ENCODE peak calls at places on chromosome 22, in seven cellular contexts. One of them, this sample, is unnamed.

GRCh38 chr22:25360411-25360810 is 141.0 kb downstream of the CRYBB2 start:
- DNase-seq in IMR-90: no peak
- DNase-seq in H9: no peak
- DNase-seq in mesenchymal stem cell: no peak
- DNase-seq in mesendoderm: no peak
- DNase-seq in H1: no peak
- DNase-seq in neuronal stem cell: no peak
- DNase-seq in this sample: no peak

GRCh38 chr22:48576333-48577013 is 1251.2 kb downstream of the BRD1 start:
- DNase-seq in IMR-90: no peak
- DNase-seq in H9: peak
- DNase-seq in mesenchymal stem cell: no peak
- DNase-seq in mesendoderm: peak
- DNase-seq in H1: no peak
- DNase-seq in neuronal stem cell: peak
- DNase-seq in this sample: no peak

GRCh38 chr22:20121856-20122415 is 4.9 kb upstream of the TRMT2A start:
- DNase-seq in IMR-90: no peak
- DNase-seq in H9: no peak
- DNase-seq in mesenchymal stem cell: no peak
- DNase-seq in mesendoderm: no peak
- DNase-seq in H1: no peak
- DNase-seq in neuronal stem cell: no peak
- DNase-seq in this sample: no peak

GRCh38 chr22:20655623-20656022 is 118.3 kb upstream of the SERPIND1 start:
- DNase-seq in IMR-90: no peak
- DNase-seq in H9: no peak
- DNase-seq in mesenchymal stem cell: no peak
- DNase-seq in mesendoderm: no peak
- DNase-seq in H1: no peak
- DNase-seq in neuronal stem cell: no peak
- DNase-seq in this sample: no peak

GRCh38 chr22:25564979-25565677 is 653 bp downstream of the GRK3 start:
- DNase-seq in IMR-90: no peak
- DNase-seq in H9: peak
- DNase-seq in mesenchymal stem cell: peak
- DNase-seq in mesendoderm: peak
- DNase-seq in H1: peak
- DNase-seq in neuronal stem cell: no peak
- DNase-seq in this sample: peak

GRCh38 chr22:44172370-44173108 is 8.2 kb upstream of the PARVG start:
- DNase-seq in IMR-90: no peak
- DNase-seq in H9: no peak
- DNase-seq in mesenchymal stem cell: no peak
- DNase-seq in mesendoderm: no peak
- DNase-seq in H1: no peak
- DNase-seq in neuronal stem cell: no peak
- DNase-seq in this sample: peak

GRCh38 chr22:39384750-39385480 is 14.7 kb upstream of the TAB1 start:
- DNase-seq in IMR-90: peak
- DNase-seq in H9: peak
- DNase-seq in mesenchymal stem cell: peak
- DNase-seq in mesendoderm: peak
- DNase-seq in H1: no peak
- DNase-seq in neuronal stem cell: peak
- DNase-seq in this sample: peak

GRCh38 chr22:20946080-20946986 is 20.7 kb upstream of the AIFM3 start:
- DNase-seq in IMR-90: peak
- DNase-seq in H9: no peak
- DNase-seq in mesenchymal stem cell: peak
- DNase-seq in mesendoderm: no peak
- DNase-seq in H1: no peak
- DNase-seq in neuronal stem cell: no peak
- DNase-seq in this sample: no peak

GRCh38 chr22:27752771-27753170 is 48.8 kb downstream of the MN1 start:
- DNase-seq in IMR-90: no peak
- DNase-seq in H9: no peak
- DNase-seq in mesenchymal stem cell: peak
- DNase-seq in mesendoderm: no peak
- DNase-seq in H1: no peak
- DNase-seq in neuronal stem cell: no peak
- DNase-seq in this sample: no peak

GRCh38 chr22:33896801-33897620 is 23.3 kb downstream of the LARGE1 start:
- DNase-seq in IMR-90: peak
- DNase-seq in H9: peak
- DNase-seq in mesenchymal stem cell: peak
- DNase-seq in mesendoderm: peak
- DNase-seq in H1: peak
- DNase-seq in neuronal stem cell: no peak
- DNase-seq in this sample: no peak

GRCh38 chr22:45889539-45890350 is 87.2 kb downstream of the WNT7B start:
- DNase-seq in IMR-90: peak
- DNase-seq in H9: no peak
- DNase-seq in mesenchymal stem cell: no peak
- DNase-seq in mesendoderm: no peak
- DNase-seq in H1: no peak
- DNase-seq in neuronal stem cell: peak
- DNase-seq in this sample: no peak

GRCh38 chr22:29524440-29525191 is 28.9 kb downstream of the THOC5 start:
- DNase-seq in IMR-90: peak
- DNase-seq in H9: peak
- DNase-seq in mesenchymal stem cell: peak
- DNase-seq in mesendoderm: peak
- DNase-seq in H1: peak
- DNase-seq in neuronal stem cell: no peak
- DNase-seq in this sample: peak

DNA sequence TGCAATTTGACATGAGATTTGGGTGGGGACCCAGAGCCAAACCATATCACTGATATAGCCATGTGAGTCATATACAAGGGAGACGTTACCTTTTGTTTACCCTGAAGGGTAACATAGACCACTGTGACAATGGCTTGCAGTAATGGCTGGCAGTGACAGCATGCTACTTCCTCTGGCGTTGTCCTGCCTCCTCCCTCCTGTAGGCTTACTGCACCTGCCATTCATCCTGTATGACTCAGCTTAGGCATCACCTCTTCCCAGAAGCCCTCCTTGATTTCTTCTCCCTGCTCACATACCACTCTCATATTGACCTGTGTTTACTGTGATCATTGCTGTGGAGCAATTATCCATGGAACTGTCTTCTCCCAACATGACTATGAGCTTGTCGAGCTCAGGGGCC is 12.0 kb upstream of the PVALB start:
- DNase-seq in IMR-90: no peak
- DNase-seq in H9: no peak
- DNase-seq in mesenchymal stem cell: no peak
- DNase-seq in mesendoderm: peak
- DNase-seq in H1: no peak
- DNase-seq in neuronal stem cell: no peak
- DNase-seq in this sample: no peak
- H3K4ac ChIP-seq in IMR-90: no peak
- H3K4ac ChIP-seq in H9: no peak
- H3K4ac ChIP-seq in mesenchymal stem cell: no peak
- H3K4ac ChIP-seq in mesendoderm: no peak
- H3K4ac ChIP-seq in H1: no peak
- H3K4ac ChIP-seq in neuronal stem cell: no peak
- H3K4ac ChIP-seq in this sample: no peak

GRCh38 chr22:30872282-30873041 is 96.1 kb downstream of the MORC2 start:
- DNase-seq in IMR-90: no peak
- DNase-seq in H9: no peak
- DNase-seq in mesenchymal stem cell: no peak
- DNase-seq in mesendoderm: no peak
- DNase-seq in H1: no peak
- DNase-seq in neuronal stem cell: no peak
- DNase-seq in this sample: no peak
- H4K8ac ChIP-seq in IMR-90: no peak
- H4K8ac ChIP-seq in H9: no peak
- H4K8ac ChIP-seq in mesenchymal stem cell: no peak
- H4K8ac ChIP-seq in mesendoderm: no peak
- H4K8ac ChIP-seq in H1: peak
- H4K8ac ChIP-seq in neuronal stem cell: no peak
- H4K8ac ChIP-seq in this sample: no peak

DNA sequence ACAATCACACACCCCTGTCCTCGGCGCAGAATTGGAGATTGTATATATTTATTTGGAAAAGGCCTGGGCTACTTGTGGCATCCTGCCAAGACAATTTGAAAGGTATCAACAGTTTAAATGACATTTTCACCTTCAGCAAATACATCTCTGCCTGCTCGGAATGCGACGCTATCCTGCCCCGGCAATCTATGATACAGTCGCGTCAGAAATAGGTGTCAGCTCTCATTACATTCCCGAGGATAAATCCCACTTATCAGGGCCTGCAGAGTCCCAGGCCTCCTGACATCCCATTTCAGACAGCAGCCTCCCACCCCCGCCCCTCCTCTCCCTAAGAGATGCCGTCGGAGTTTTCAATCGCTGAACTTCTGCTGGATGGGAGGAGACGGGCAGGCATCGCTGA is 114.7 kb downstream of the BRD1 start:
- DNase-seq in IMR-90: no peak
- DNase-seq in H9: no peak
- DNase-seq in mesenchymal stem cell: no peak
- DNase-seq in mesendoderm: no peak
- DNase-seq in H1: no peak
- DNase-seq in neuronal stem cell: no peak
- DNase-seq in this sample: no peak
- H3K4ac ChIP-seq in IMR-90: no peak
- H3K4ac ChIP-seq in H9: no peak
- H3K4ac ChIP-seq in mesenchymal stem cell: no peak
- H3K4ac ChIP-seq in mesendoderm: no peak
- H3K4ac ChIP-seq in H1: no peak
- H3K4ac ChIP-seq in neuronal stem cell: no peak
- H3K4ac ChIP-seq in this sample: no peak

GRCh38 chr22:22555596-22555995 is 3.5 kb downstream of the PRAME start:
- DNase-seq in IMR-90: no peak
- DNase-seq in H9: no peak
- DNase-seq in mesenchymal stem cell: no peak
- DNase-seq in mesendoderm: no peak
- DNase-seq in H1: no peak
- DNase-seq in neuronal stem cell: no peak
- DNase-seq in this sample: no peak
- H4K8ac ChIP-seq in IMR-90: no peak
- H4K8ac ChIP-seq in H9: no peak
- H4K8ac ChIP-seq in mesenchymal stem cell: no peak
- H4K8ac ChIP-seq in mesendoderm: no peak
- H4K8ac ChIP-seq in H1: no peak
- H4K8ac ChIP-seq in neuronal stem cell: no peak
- H4K8ac ChIP-seq in this sample: no peak

GRCh38 chr22:32613773-32614172 is 139.2 kb downstream of the FBXO7 start:
- DNase-seq in IMR-90: no peak
- DNase-seq in H9: no peak
- DNase-seq in mesenchymal stem cell: no peak
- DNase-seq in mesendoderm: no peak
- DNase-seq in H1: no peak
- DNase-seq in neuronal stem cell: no peak
- DNase-seq in this sample: no peak
- H3K4ac ChIP-seq in IMR-90: no peak
- H3K4ac ChIP-seq in H9: no peak
- H3K4ac ChIP-seq in mesenchymal stem cell: no peak
- H3K4ac ChIP-seq in mesendoderm: no peak
- H3K4ac ChIP-seq in H1: no peak
- H3K4ac ChIP-seq in neuronal stem cell: no peak
- H3K4ac ChIP-seq in this sample: no peak

DNA sequence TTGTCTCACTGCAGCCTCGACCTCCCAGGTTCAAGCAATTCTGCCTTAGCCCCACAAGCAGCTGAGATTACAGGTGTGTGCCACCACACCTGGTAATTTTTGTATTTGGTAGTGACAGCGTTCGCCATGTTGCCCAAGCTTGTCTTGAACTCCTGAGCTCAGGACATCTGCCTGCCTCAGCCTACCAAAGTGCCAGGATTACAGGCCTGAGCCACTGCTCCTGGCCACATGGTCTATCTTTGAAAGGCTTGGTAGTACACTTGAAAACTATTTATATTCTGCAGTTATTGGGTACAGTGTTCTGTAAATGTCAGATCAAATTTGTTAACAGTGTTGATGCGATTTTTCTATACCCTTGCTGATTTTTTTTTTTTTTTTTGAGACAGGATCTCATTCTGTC is 9.5 kb downstream of the CRYBA4 start:
- DNase-seq in IMR-90: no peak
- DNase-seq in H9: no peak
- DNase-seq in mesenchymal stem cell: no peak
- DNase-seq in mesendoderm: no peak
- DNase-seq in H1: no peak
- DNase-seq in neuronal stem cell: no peak
- DNase-seq in this sample: no peak
- H4K8ac ChIP-seq in IMR-90: no peak
- H4K8ac ChIP-seq in H9: no peak
- H4K8ac ChIP-seq in mesenchymal stem cell: no peak
- H4K8ac ChIP-seq in mesendoderm: no peak
- H4K8ac ChIP-seq in H1: no peak
- H4K8ac ChIP-seq in neuronal stem cell: no peak
- H4K8ac ChIP-seq in this sample: no peak

GRCh38 chr22:35156945-35157344 is 91.0 kb downstream of the ISX start:
- DNase-seq in IMR-90: no peak
- DNase-seq in H9: no peak
- DNase-seq in mesenchymal stem cell: no peak
- DNase-seq in mesendoderm: no peak
- DNase-seq in H1: no peak
- DNase-seq in neuronal stem cell: no peak
- DNase-seq in this sample: no peak

GRCh38 chr22:35155403-35156025 is 89.6 kb downstream of the ISX start:
- DNase-seq in IMR-90: no peak
- DNase-seq in H9: no peak
- DNase-seq in mesenchymal stem cell: no peak
- DNase-seq in mesendoderm: peak
- DNase-seq in H1: no peak
- DNase-seq in neuronal stem cell: no peak
- DNase-seq in this sample: no peak

GRCh38 chr22:35154937-35155387 is 89.0 kb downstream of the ISX start:
- DNase-seq in IMR-90: peak
- DNase-seq in H9: peak
- DNase-seq in mesenchymal stem cell: peak
- DNase-seq in mesendoderm: peak
- DNase-seq in H1: peak
- DNase-seq in neuronal stem cell: peak
- DNase-seq in this sample: peak

DNA sequence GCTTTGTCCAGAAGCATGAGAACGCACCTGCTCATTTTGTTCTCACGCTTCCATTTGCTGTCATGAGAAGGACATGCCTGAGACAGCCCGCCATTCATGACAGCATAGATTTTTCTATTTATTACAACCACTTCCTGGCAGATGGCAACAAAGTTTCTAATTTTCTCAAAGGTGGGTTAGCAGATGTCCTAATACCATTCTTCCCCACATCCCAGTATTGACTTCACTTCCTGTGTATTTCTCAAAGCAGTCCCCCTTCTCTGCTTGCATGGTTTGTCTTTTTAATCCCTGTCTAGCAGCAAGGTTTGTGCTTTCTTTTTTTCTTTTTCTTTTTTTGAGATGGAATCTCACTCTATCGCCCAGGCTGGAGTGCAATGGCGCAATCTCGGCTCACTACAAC is 94.3 kb downstream of the ISX start:
- DNase-seq in IMR-90: no peak
- DNase-seq in H9: no peak
- DNase-seq in mesenchymal stem cell: no peak
- DNase-seq in mesendoderm: no peak
- DNase-seq in H1: no peak
- DNase-seq in neuronal stem cell: no peak
- DNase-seq in this sample: no peak
- H3K4ac ChIP-seq in IMR-90: no peak
- H3K4ac ChIP-seq in H9: no peak
- H3K4ac ChIP-seq in mesenchymal stem cell: no peak
- H3K4ac ChIP-seq in mesendoderm: no peak
- H3K4ac ChIP-seq in H1: no peak
- H3K4ac ChIP-seq in neuronal stem cell: no peak
- H3K4ac ChIP-seq in this sample: no peak

This sample was measured in trophoblast cell.